ENCODE peak calls at places on chromosomes 6 and 20, in ten cellular contexts. N is aorta, I is fibroblast of lung, O is PC-9, M is heart right ventricle, W is AG04450, V is tibial nerve, L is lower lobe of right lung, P is IMR-90, J is mesendoderm. Y is an unnamed sample.

GRCh38 chr20:54524849-54525248 is 49.5 kb downstream of the DOK5 start:
- DNase-seq in M (no peak), J (no peak), W (no peak), P (no peak), V (no peak), O (no peak), I (no peak), N (no peak), L (no peak), Y (no peak)

GRCh38 chr6:114445846-114446245 is 103.0 kb upstream of the HS3ST5 start:
- DNase-seq in J (no peak), N (no peak), W (no peak), P (no peak), I (no peak), V (no peak), M (no peak), L (no peak), O (no peak), Y (no peak)

GRCh38 chr6:167047554-167047953 is 48.4 kb downstream of the CEP43 start:
- DNase-seq in J (no peak), W (no peak), L (peak), I (no peak), O (no peak), M (peak), V (no peak), N (peak), P (no peak), Y (no peak)

GRCh38 chr6:1473166-1473565 is 83.8 kb downstream of the FOXF2 start:
- DNase-seq in M (no peak), V (no peak), L (no peak), J (peak), N (no peak), W (no peak), I (no peak), O (no peak), P (no peak), Y (no peak)

GRCh38 chr20:46200582-46201570 is 82.8 kb downstream of the CD40 start:
- DNase-seq in I (no peak), P (no peak), O (no peak), V (no peak), M (no peak), L (no peak), J (no peak), W (no peak), N (no peak), Y (no peak)

GRCh38 chr6:39366875-39367618 is 44.5 kb upstream of the KCNK16 start:
- DNase-seq in P (no peak), V (no peak), L (no peak), W (no peak), O (no peak), J (peak), I (no peak), N (no peak), M (no peak), Y (no peak)

GRCh38 chr6:151551223-151551857 is 57.5 kb downstream of the CCDC170 start:
- DNase-seq in O (no peak), J (no peak), P (no peak), N (no peak), W (no peak), M (no peak), I (no peak), L (no peak), V (no peak), Y (no peak)

GRCh38 chr6:80638222-80639055 is 532.0 kb downstream of the BCKDHB start:
- DNase-seq in V (no peak), J (peak), N (peak), W (peak), L (peak), I (peak), M (no peak), O (peak), P (peak), Y (peak)

GRCh38 chr6:62285612-62286469 is at the start of gene KHDRBS2:
- DNase-seq in J (peak), N (peak), M (peak), I (no peak), P (no peak), W (no peak), L (peak), O (no peak), V (peak), Y (peak)

GRCh38 chr6:17334265-17334664 is 53.1 kb downstream of the RBM24 start:
- DNase-seq in O (peak), I (peak), J (no peak), P (peak), V (no peak), N (no peak), W (no peak), M (no peak), L (no peak), Y (no peak)

GRCh38 chr20:45867129-45867810 is 9.9 kb downstream of the ZSWIM3 start:
- DNase-seq in L (no peak), P (no peak), O (no peak), N (no peak), J (no peak), W (no peak), V (no peak), M (no peak), I (no peak), Y (no peak)

GRCh38 chr6:134168580-134169223 is 116.3 kb upstream of the SLC2A12 start:
- DNase-seq in M (no peak), V (no peak), J (no peak), P (peak), I (no peak), O (no peak), N (no peak), L (no peak), W (no peak), Y (no peak)

GRCh38 chr6:13624871-13625288 is 9.7 kb downstream of the NOL7 start:
- DNase-seq in J (peak), L (no peak), W (no peak), M (no peak), V (no peak), O (no peak), N (no peak), I (peak), P (peak), Y (no peak)

GRCh38 chr6:57305112-57305511 is 12.3 kb upstream of the PRIM2 start:
- DNase-seq in N (no peak), O (no peak), P (no peak), W (no peak), J (no peak), I (no peak), L (no peak), M (no peak), V (no peak), Y (no peak)

GRCh38 chr20:52425253-52425652 is 233.7 kb upstream of the ZFP64 start:
- DNase-seq in P (peak), O (no peak), V (no peak), L (no peak), I (no peak), M (no peak), W (no peak), N (no peak), J (peak), Y (no peak)

GRCh38 chr6:36665180-36665579 is 13.3 kb upstream of the CDKN1A start:
- DNase-seq in N (no peak), M (no peak), L (no peak), W (no peak), I (no peak), V (no peak), J (no peak), P (no peak), O (no peak), Y (no peak)

GRCh38 chr6:128696651-128697391 is 176.4 kb upstream of the PTPRK start:
- DNase-seq in N (no peak), J (peak), P (peak), L (no peak), M (no peak), V (no peak), W (peak), O (peak), I (peak), Y (no peak)

GRCh38 chr6:99521557-99522286 is 6.5 kb upstream of the USP45 start:
- DNase-seq in W (no peak), M (peak), O (peak), J (peak), L (no peak), P (peak), I (peak), V (no peak), N (peak), Y (no peak)

GRCh38 chr6:27111743-27112142 is 135.8 kb upstream of the PRSS16 start:
- DNase-seq in N (no peak), J (peak), M (no peak), W (no peak), L (no peak), I (no peak), V (no peak), O (no peak), P (no peak), Y (no peak)

GRCh38 chr20:3763691-3764601 is 3.6 kb downstream of the ADISSP start:
- DNase-seq in M (no peak), I (no peak), J (no peak), P (no peak), L (peak), O (no peak), W (no peak), V (no peak), N (no peak), Y (no peak)

GRCh38 chr6:63685453-63686379 is 50.1 kb downstream of the PHF3 start:
- DNase-seq in V (no peak), I (no peak), J (no peak), M (no peak), N (no peak), L (no peak), P (no peak), O (no peak), W (no peak), Y (no peak)

GRCh38 chr6:159540152-159540551 is 152.9 kb downstream of the SOD2 start:
- DNase-seq in L (no peak), M (no peak), W (no peak), O (no peak), J (peak), V (no peak), N (no peak), P (no peak), I (no peak), Y (no peak)

GRCh38 chr6:56840467-56841371 is 114.2 kb upstream of the BEND6 start:
- DNase-seq in L (no peak), O (no peak), M (no peak), J (peak), I (peak), P (peak), V (no peak), W (no peak), N (no peak), Y (no peak)

GRCh38 chr20:7772376-7772775 is 167.9 kb downstream of the HAO1 start:
- DNase-seq in P (peak), M (no peak), L (no peak), N (no peak), W (peak), I (peak), V (no peak), O (no peak), J (no peak), Y (no peak)

GRCh38 chr6:167778497-167779122 is 48.1 kb upstream of the AFDN start:
- DNase-seq in I (no peak), L (peak), P (no peak), N (no peak), J (no peak), W (no peak), M (no peak), V (no peak), O (peak), Y (no peak)

GRCh38 chr20:53706511-53707031 is 112.9 kb upstream of the ZNF217 start:
- DNase-seq in N (no peak), P (peak), M (no peak), I (peak), J (no peak), W (peak), V (no peak), O (no peak), L (no peak), Y (no peak)

GRCh38 chr6:116099036-116099435 is 1.6 kb upstream of the NT5DC1 start:
- DNase-seq in N (no peak), V (no peak), J (no peak), I (no peak), O (no peak), P (no peak), M (no peak), W (no peak), L (no peak), Y (no peak)

GRCh38 chr6:56483929-56484328 is 158.8 kb downstream of the DST start:
- DNase-seq in V (no peak), O (no peak), P (peak), I (peak), L (no peak), N (no peak), W (peak), J (no peak), M (no peak), Y (no peak)

GRCh38 chr20:63054695-63055240 is 48.0 kb upstream of the BHLHE23 start:
- DNase-seq in M (peak), L (peak), O (no peak), P (no peak), V (no peak), J (no peak), W (no peak), N (peak), I (no peak), Y (peak)

GRCh38 chr20:48783533-48784272 is 44.1 kb downstream of the PREX1 start:
- DNase-seq in V (no peak), P (peak), L (no peak), N (no peak), W (no peak), I (peak), J (no peak), O (no peak), M (no peak), Y (no peak)
- H3K27ac ChIP-seq in V (no peak), P (no peak), L (no peak), N (no peak), W (no peak), I (no peak), J (no peak), O (no peak), M (no peak), Y (no peak)

GRCh38 chr6:125700591-125701353 is 48.7 kb upstream of the HEY2 start:
- DNase-seq in M (no peak), L (no peak), W (no peak), O (no peak), I (no peak), N (no peak), P (no peak), V (no peak), J (peak), Y (no peak)
- H3K27ac ChIP-seq in M (no peak), L (no peak), W (no peak), O (no peak), I (no peak), N (peak), P (no peak), V (no peak), J (peak), Y (no peak)

GRCh38 chr20:32522525-32522774 is 62.7 kb downstream of the NOL4L start:
- DNase-seq in M (no peak), O (no peak), N (peak), L (peak), W (no peak), J (no peak), V (no peak), P (no peak), I (no peak), Y (no peak)
- H3K27ac ChIP-seq in M (no peak), O (no peak), N (no peak), L (no peak), W (no peak), J (no peak), V (no peak), P (no peak), I (no peak), Y (no peak)

GRCh38 chr6:7673063-7673536 is 52.8 kb upstream of the BMP6 start:
- DNase-seq in J (peak), I (peak), O (peak), P (peak), W (no peak), V (peak), L (peak), M (peak), N (no peak), Y (peak)
- H3K27ac ChIP-seq in J (no peak), I (no peak), O (no peak), P (no peak), W (no peak), V (peak), L (no peak), M (no peak), N (no peak), Y (no peak)

GRCh38 chr6:110331383-110331782 is 26.8 kb downstream of the METTL24 start:
- DNase-seq in J (no peak), N (no peak), M (no peak), W (no peak), I (no peak), L (no peak), O (no peak), V (no peak), P (no peak), Y (no peak)
- H3K27ac ChIP-seq in J (no peak), N (no peak), M (no peak), W (no peak), I (no peak), L (no peak), O (no peak), V (no peak), P (no peak), Y (no peak)

DNA sequence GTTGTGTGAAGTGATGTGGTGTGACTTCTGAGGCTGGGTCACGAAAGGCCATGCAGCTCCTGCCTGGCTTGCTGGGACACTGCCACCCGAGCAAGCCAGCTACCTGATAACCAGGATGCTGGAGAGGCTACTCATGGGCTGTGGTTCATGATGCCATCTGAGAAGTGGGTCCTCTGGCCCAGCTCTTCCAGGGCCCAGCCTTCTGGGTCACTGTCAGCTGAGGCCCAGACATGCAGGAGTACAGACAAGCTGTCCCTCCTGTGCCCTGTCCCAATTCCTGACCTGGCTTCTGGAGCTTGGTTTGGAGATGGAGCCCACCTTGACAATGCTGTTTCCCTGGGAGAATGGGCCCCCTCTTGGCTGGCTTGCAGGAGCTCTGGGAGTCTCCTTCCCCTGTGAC is 87.0 kb downstream of the DHX35 start:
- DNase-seq in L (no peak), O (no peak), M (no peak), W (no peak), N (no peak), V (no peak), J (no peak), P (no peak), I (no peak), Y (no peak)
- H3K27ac ChIP-seq in L (no peak), O (no peak), M (no peak), W (no peak), N (no peak), V (no peak), J (no peak), P (no peak), I (no peak), Y (no peak)

GRCh38 chr6:107646176-107646575 is 156.3 kb downstream of the SOBP start:
- DNase-seq in V (peak), M (peak), L (peak), O (peak), P (no peak), N (peak), I (no peak), W (no peak), J (no peak), Y (peak)

GRCh38 chr6:107646776-107647438 is 157.0 kb downstream of the SOBP start:
- DNase-seq in V (no peak), O (no peak), J (no peak), M (no peak), I (no peak), L (no peak), W (no peak), N (no peak), P (no peak), Y (no peak)

GRCh38 chr6:107647439-107647948 is 157.6 kb downstream of the SOBP start:
- DNase-seq in O (no peak), I (no peak), L (no peak), P (no peak), M (no peak), J (no peak), W (no peak), N (no peak), V (no peak), Y (no peak)

GRCh38 chr6:107645740-107646139 is 155.8 kb downstream of the SOBP start:
- DNase-seq in V (no peak), P (no peak), M (no peak), L (no peak), W (no peak), O (peak), I (no peak), N (no peak), J (no peak), Y (no peak)

GRCh38 chr6:107648983-107649382 is 159.1 kb downstream of the SOBP start:
- DNase-seq in J (no peak), M (no peak), N (no peak), I (no peak), V (no peak), W (no peak), O (no peak), L (no peak), P (no peak), Y (no peak)
- H3K27ac ChIP-seq in J (no peak), M (no peak), N (no peak), I (no peak), V (no peak), W (no peak), O (no peak), L (no peak), P (no peak), Y (no peak)

GRCh38 chr6:11021714-11022113 is 22.4 kb downstream of the ELOVL2 start:
- DNase-seq in O (no peak), J (no peak), N (no peak), L (no peak), V (no peak), M (no peak), P (no peak), I (no peak), W (no peak), Y (no peak)

GRCh38 chr6:11025911-11026635 is 18.0 kb downstream of the ELOVL2 start:
- DNase-seq in J (peak), O (no peak), W (no peak), L (no peak), I (no peak), N (no peak), P (no peak), V (no peak), M (no peak), Y (no peak)

GRCh38 chr6:11027565-11028110 is 16.5 kb downstream of the ELOVL2 start:
- DNase-seq in J (no peak), W (no peak), N (no peak), I (no peak), L (no peak), V (no peak), M (no peak), P (no peak), O (no peak), Y (no peak)

GRCh38 chr6:11023032-11023431 is 21.1 kb downstream of the ELOVL2 start:
- DNase-seq in W (no peak), M (no peak), I (no peak), L (no peak), V (no peak), J (no peak), P (no peak), N (no peak), O (no peak), Y (no peak)

GRCh38 chr6:11025094-11025493 is 19.0 kb downstream of the ELOVL2 start:
- DNase-seq in N (no peak), I (no peak), W (no peak), J (no peak), V (no peak), O (no peak), L (no peak), M (no peak), P (no peak), Y (no peak)
- H3K27ac ChIP-seq in N (no peak), I (no peak), W (no peak), J (no peak), V (no peak), O (no peak), L (no peak), M (no peak), P (no peak), Y (no peak)

DNA sequence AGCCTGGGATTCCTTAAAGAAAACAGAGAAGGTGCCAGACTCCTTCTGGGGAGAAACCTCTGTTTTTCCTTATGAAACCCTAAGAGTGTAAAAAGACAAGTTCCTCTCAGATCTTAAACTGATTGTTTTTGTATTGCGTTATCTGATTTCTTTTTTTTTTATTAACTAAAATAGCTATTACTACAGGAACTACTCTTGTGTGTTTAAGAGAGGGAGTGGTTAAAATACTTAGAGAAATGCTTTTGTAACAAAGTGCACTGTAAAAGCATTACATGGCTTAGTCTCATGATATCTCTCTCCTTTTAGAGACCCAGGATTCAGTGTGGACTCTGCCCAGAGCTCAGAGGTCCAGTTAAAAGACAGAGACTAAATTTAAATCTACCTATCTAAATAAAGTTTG is 15.9 kb downstream of the PTGIS start:
- DNase-seq in M (no peak), O (no peak), N (no peak), J (no peak), I (no peak), V (no peak), W (no peak), P (no peak), L (no peak), Y (no peak)
- H3K27ac ChIP-seq in M (no peak), O (peak), N (no peak), J (no peak), I (no peak), V (peak), W (no peak), P (no peak), L (no peak), Y (peak)